ENCODE peak calls at places on chromosome 18, in seven cellular contexts. Z is fibroblast of lung, E is GM10248, U is right lobe of liver, T is GM12878, F is heart right ventricle, L is ovary. O is an unnamed sample.

GRCh38 chr18:74577019-74577418 is 20.7 kb upstream of the ZNF407 start:
- DNase-seq in L (no peak), Z (no peak), T (no peak), E (no peak), U (no peak), F (no peak), O (no peak)

GRCh38 chr18:44742741-44743311 is 62.1 kb downstream of the SETBP1 start:
- DNase-seq in F (peak), E (no peak), U (peak), Z (peak), L (peak), T (no peak), O (no peak)

GRCh38 chr18:22999212-22999611 is 66.1 kb downstream of the RBBP8 start:
- DNase-seq in F (no peak), L (no peak), U (no peak), T (no peak), Z (peak), E (no peak), O (no peak)

GRCh38 chr18:22930089-22930713 is 2.9 kb upstream of the RBBP8 start:
- DNase-seq in E (peak), Z (peak), L (peak), F (peak), T (no peak), U (peak), O (peak)

GRCh38 chr18:79064228-79064627 is 5.0 kb upstream of the ATP9B start:
- DNase-seq in F (no peak), U (no peak), Z (no peak), L (no peak), T (no peak), E (no peak), O (no peak)

GRCh38 chr18:77016133-77016839 is 116.3 kb downstream of the MBP start:
- DNase-seq in L (no peak), E (no peak), F (no peak), Z (no peak), U (no peak), T (no peak), O (no peak)

GRCh38 chr18:50917021-50917420 is 38.1 kb downstream of the ME2 start:
- DNase-seq in U (no peak), E (no peak), Z (peak), T (no peak), F (no peak), L (no peak), O (no peak)

GRCh38 chr18:13398631-13399030 is 180.1 kb downstream of the LDLRAD4 start:
- DNase-seq in U (no peak), T (no peak), E (no peak), F (no peak), Z (no peak), L (no peak), O (no peak)

GRCh38 chr18:43571078-43571689 is 293.9 kb upstream of the SYT4 start:
- DNase-seq in L (no peak), E (no peak), T (no peak), F (no peak), U (no peak), Z (peak), O (peak)

GRCh38 chr18:56575819-56576663 is 62.4 kb downstream of the TXNL1 start:
- DNase-seq in Z (peak), F (no peak), E (peak), L (no peak), U (no peak), T (no peak), O (peak)

GRCh38 chr18:70279470-70279869 is 9.4 kb upstream of the SOCS6 start:
- DNase-seq in Z (no peak), F (no peak), E (no peak), L (no peak), T (no peak), U (no peak), O (no peak)

GRCh38 chr18:70276416-70277145 is 12.3 kb upstream of the SOCS6 start:
- DNase-seq in E (no peak), T (no peak), Z (no peak), F (no peak), U (no peak), L (no peak), O (no peak)

GRCh38 chr18:70284976-70285610 is 3.8 kb upstream of the SOCS6 start:
- DNase-seq in U (no peak), L (no peak), Z (no peak), F (no peak), T (no peak), E (no peak), O (no peak)

GRCh38 chr18:70280007-70280925 is 8.6 kb upstream of the SOCS6 start:
- DNase-seq in Z (peak), T (no peak), U (no peak), L (no peak), E (no peak), F (no peak), O (peak)
- TF ChIP-seq CTCF in Z (no peak), T (no peak), U (no peak), L (no peak), E (no peak), F (no peak), O (no peak)

DNA sequence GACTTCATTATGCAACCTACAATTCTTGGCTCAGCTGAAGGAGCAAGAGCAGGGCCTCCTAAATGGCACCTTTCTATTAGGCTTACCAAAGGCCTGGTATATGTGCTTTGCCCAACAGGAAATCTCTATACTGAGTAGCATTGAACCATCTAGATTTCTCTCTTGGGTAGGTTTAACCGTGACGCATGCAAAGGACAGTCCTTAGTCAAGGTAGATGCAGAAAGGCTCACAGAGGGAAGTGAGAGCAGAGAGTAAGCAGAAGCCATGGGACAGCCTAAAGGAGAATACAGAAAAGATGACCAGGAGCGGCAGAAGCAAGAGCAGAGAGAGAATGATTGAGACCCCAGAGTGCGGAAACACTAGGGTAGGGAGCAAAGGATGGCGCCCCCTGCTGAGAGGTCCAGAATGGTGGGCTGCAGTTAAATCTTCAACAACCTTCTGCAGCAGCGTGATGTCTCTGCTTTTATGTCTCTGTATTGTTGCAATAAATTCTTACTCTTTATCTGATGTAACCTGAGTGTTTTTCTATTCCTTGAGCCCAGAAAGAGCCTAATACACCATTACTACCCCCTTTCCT is 4.7 kb upstream of the OSBPL1A start:
- DNase-seq in U (no peak), E (no peak), L (no peak), Z (no peak), T (no peak), F (no peak), O (no peak)
- TF ChIP-seq CTCF in U (no peak), E (peak), L (no peak), Z (no peak), T (no peak), F (peak), O (no peak)

DNA sequence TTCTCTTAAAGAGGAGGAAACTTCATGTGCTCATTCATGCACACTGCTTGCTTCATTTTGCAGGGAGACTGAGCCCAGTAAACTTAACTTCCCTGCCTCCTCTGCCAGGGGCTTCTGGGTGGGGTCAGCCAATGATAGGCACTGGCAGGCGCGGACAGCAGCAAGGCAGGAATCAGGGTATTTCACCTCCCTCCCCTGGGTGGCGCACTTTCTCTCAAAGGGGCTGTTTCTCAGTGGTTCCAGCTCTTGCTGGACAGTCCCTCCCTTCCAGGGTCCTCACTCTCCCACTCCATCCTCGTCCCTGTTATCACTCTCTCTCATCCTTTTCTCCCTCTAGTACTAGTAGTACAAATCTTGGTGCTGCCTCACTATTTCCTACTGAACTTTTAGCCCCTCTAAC is 320.5 kb upstream of the ZNF521 start:
- DNase-seq in Z (no peak), F (no peak), T (no peak), U (no peak), E (no peak), L (no peak), O (no peak)
- TF ChIP-seq CTCF in Z (no peak), F (no peak), T (no peak), U (no peak), E (no peak), L (no peak), O (no peak)

GRCh38 chr18:33181016-33181415 is 259.5 kb downstream of the CCDC178 start:
- DNase-seq in Z (peak), F (no peak), T (no peak), E (no peak), L (no peak), U (no peak), O (no peak)

GRCh38 chr18:33184178-33184577 is 256.3 kb downstream of the CCDC178 start:
- DNase-seq in F (no peak), T (no peak), L (no peak), E (no peak), U (no peak), Z (peak), O (no peak)

GRCh38 chr18:33183136-33183535 is 257.4 kb downstream of the CCDC178 start:
- DNase-seq in Z (no peak), E (no peak), U (no peak), F (no peak), T (no peak), L (no peak), O (no peak)

DNA sequence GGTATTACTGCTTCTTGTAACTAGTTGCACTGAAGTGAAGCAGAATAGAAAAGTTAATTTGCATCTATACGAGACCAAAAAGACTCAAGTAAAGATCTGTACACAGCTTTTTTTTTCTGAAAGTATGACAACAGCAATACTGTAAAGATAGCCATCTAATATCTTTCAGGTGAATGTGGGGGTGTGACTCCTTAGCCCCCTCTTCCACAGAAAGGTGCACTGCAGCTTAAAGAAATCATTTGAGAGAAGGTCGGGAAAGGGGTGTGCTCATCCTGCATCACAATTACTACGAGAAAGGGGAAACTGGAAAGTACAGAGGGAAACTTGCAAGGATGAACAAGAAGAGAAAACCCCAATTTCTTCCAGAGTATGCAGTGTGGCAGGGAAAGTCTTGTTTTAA is 255.6 kb downstream of the CCDC178 start:
- DNase-seq in F (no peak), E (no peak), Z (no peak), U (no peak), L (no peak), T (no peak), O (no peak)
- TF ChIP-seq CTCF in F (no peak), E (no peak), Z (no peak), U (no peak), L (no peak), T (no peak), O (no peak)

O was measured in MCF 10A.